ENCODE peak calls at places on chromosomes 5 and 9, in nine cellular contexts. A is HCT116; J is hippocampal formation; D is body of pancreas; L is fibroblast of the conjunctiva; I is left cardiac atrium; H is stimulated activated CD4-positive, alpha-beta T cell treated with anti-CD3 and anti-CD28 coated beads, Interleukin-12 subunit alpha, Interleukin-12 subunit beta, amount 100 ng/mL, for 24 hours; Z is GM23248; Q is Right ventricle myocardium superior. S is an unnamed sample.

GRCh38 chr9:124698265-124698664 is 72.8 kb downstream of the NR6A1 start:
- DNase-seq in A (no peak), J (no peak), D (no peak), L (no peak), I (no peak), H (no peak), Z (peak; percentile 76), Q (no peak), S (no peak)

GRCh38 chr5:152547202-152547601 is 142.1 kb upstream of the NMUR2 start:
- DNase-seq in A (no peak), J (no peak), D (no peak), L (no peak), I (no peak), H (no peak), Z (no peak), Q (no peak), S (no peak)

GRCh38 chr5:150180241-150181027 is 9.4 kb upstream of the SLC6A7 start:
- DNase-seq in A (no peak), J (peak; percentile 54), D (peak; percentile 44), L (no peak), I (peak; percentile 82), H (no peak), Z (peak; percentile 45), Q (peak; percentile 88), S (no peak)

GRCh38 chr9:114193090-114193489 is 37.8 kb downstream of the COL27A1 start:
- DNase-seq in A (no peak), J (no peak), D (no peak), L (no peak), I (no peak), H (no peak), Z (no peak), Q (no peak), S (no peak)

GRCh38 chr5:76372320-76373054 is 30.6 kb upstream of the IQGAP2 start:
- DNase-seq in A (peak; percentile 88), J (no peak), D (peak; percentile 57), L (peak; percentile 68), I (no peak), H (no peak), Z (peak; percentile 92), Q (no peak), S (no peak)

GRCh38 chr5:101976933-101977332 is 319.2 kb downstream of the SLCO4C1 start:
- DNase-seq in A (no peak), J (no peak), D (no peak), L (no peak), I (no peak), H (no peak), Z (no peak), Q (no peak), S (no peak)

GRCh38 chr9:135989722-135990467 is 28.7 kb upstream of the UBAC1 start:
- DNase-seq in A (no peak), J (peak; percentile 46), D (peak; percentile 43), L (no peak), I (peak; percentile 47), H (peak; percentile 7), Z (no peak), Q (peak; percentile 64), S (no peak)

GRCh38 chr5:34415559-34416198 is 240.4 kb upstream of the RAI14 start:
- DNase-seq in A (no peak), J (no peak), D (no peak), L (no peak), I (no peak), H (no peak), Z (peak; percentile 47), Q (no peak), S (no peak)

GRCh38 chr5:180644129-180644824 is 5.1 kb downstream of the FLT4 start:
- DNase-seq in A (no peak), J (no peak), D (no peak), L (no peak), I (peak; percentile 2), H (no peak), Z (no peak), Q (no peak), S (no peak)

GRCh38 chr9:3912260-3912659 is 386.5 kb upstream of the RFX3 start:
- DNase-seq in A (no peak), J (no peak), D (no peak), L (no peak), I (no peak), H (no peak), Z (no peak), Q (no peak), S (no peak)